ENCODE peak calls at places on chromosomes 6 and 20, in seven cellular contexts. One of them, this sample, is unnamed.
A peak's percentile ranks its signal among the peaks of the same experiment; 100 is the strongest.

GRCh38 chr6:62923728-62924127 is 287.5 kb upstream of the FKBP1C start:
- DNase-seq in KBM-7: no peak
- DNase-seq in occipital lobe: no peak
- DNase-seq in activated T-helper 1 cell treated with anti-CD3 and anti-CD28 coated beads, Interleukin-2, amount 50 U/mL, for 16 hours: no peak
- DNase-seq in heart left ventricle: no peak
- DNase-seq in stimulated activated effector memory CD8-positive, alpha-beta T cell treated with anti-CD3 and anti-CD28 coated beads, Interleukin-12 subunit alpha, Interleukin-12 subunit beta, amount 100 ng/mL, for 72 hours: no peak
- DNase-seq in T1000: no peak
- DNase-seq in this sample: no peak

GRCh38 chr6:34771727-34772126 is 14.4 kb downstream of the SNRPC start:
- DNase-seq in KBM-7: no peak
- DNase-seq in occipital lobe: no peak
- DNase-seq in activated T-helper 1 cell treated with anti-CD3 and anti-CD28 coated beads, Interleukin-2, amount 50 U/mL, for 16 hours: no peak
- DNase-seq in heart left ventricle: no peak
- DNase-seq in stimulated activated effector memory CD8-positive, alpha-beta T cell treated with anti-CD3 and anti-CD28 coated beads, Interleukin-12 subunit alpha, Interleukin-12 subunit beta, amount 100 ng/mL, for 72 hours: no peak
- DNase-seq in T1000: no peak
- DNase-seq in this sample: no peak

GRCh38 chr6:26336355-26337198 is 28.4 kb upstream of the BTN3A2 start:
- DNase-seq in KBM-7: peak; percentile 60
- DNase-seq in occipital lobe: no peak
- DNase-seq in activated T-helper 1 cell treated with anti-CD3 and anti-CD28 coated beads, Interleukin-2, amount 50 U/mL, for 16 hours: no peak
- DNase-seq in heart left ventricle: no peak
- DNase-seq in stimulated activated effector memory CD8-positive, alpha-beta T cell treated with anti-CD3 and anti-CD28 coated beads, Interleukin-12 subunit alpha, Interleukin-12 subunit beta, amount 100 ng/mL, for 72 hours: no peak
- DNase-seq in T1000: no peak
- DNase-seq in this sample: no peak

GRCh38 chr6:27851440-27851839 is 60.8 kb downstream of the OR2B2 start:
- DNase-seq in KBM-7: no peak
- DNase-seq in occipital lobe: no peak
- DNase-seq in activated T-helper 1 cell treated with anti-CD3 and anti-CD28 coated beads, Interleukin-2, amount 50 U/mL, for 16 hours: no peak
- DNase-seq in heart left ventricle: no peak
- DNase-seq in stimulated activated effector memory CD8-positive, alpha-beta T cell treated with anti-CD3 and anti-CD28 coated beads, Interleukin-12 subunit alpha, Interleukin-12 subunit beta, amount 100 ng/mL, for 72 hours: no peak
- DNase-seq in T1000: no peak
- DNase-seq in this sample: no peak

GRCh38 chr6:159654483-159655098 is 38.5 kb downstream of the SOD2 start:
- DNase-seq in KBM-7: peak; percentile 62
- DNase-seq in occipital lobe: no peak
- DNase-seq in activated T-helper 1 cell treated with anti-CD3 and anti-CD28 coated beads, Interleukin-2, amount 50 U/mL, for 16 hours: no peak
- DNase-seq in heart left ventricle: no peak
- DNase-seq in stimulated activated effector memory CD8-positive, alpha-beta T cell treated with anti-CD3 and anti-CD28 coated beads, Interleukin-12 subunit alpha, Interleukin-12 subunit beta, amount 100 ng/mL, for 72 hours: no peak
- DNase-seq in T1000: no peak
- DNase-seq in this sample: no peak

GRCh38 chr20:12110711-12111110 is 193.0 kb downstream of the BTBD3 start:
- DNase-seq in KBM-7: no peak
- DNase-seq in occipital lobe: no peak
- DNase-seq in activated T-helper 1 cell treated with anti-CD3 and anti-CD28 coated beads, Interleukin-2, amount 50 U/mL, for 16 hours: no peak
- DNase-seq in heart left ventricle: no peak
- DNase-seq in stimulated activated effector memory CD8-positive, alpha-beta T cell treated with anti-CD3 and anti-CD28 coated beads, Interleukin-12 subunit alpha, Interleukin-12 subunit beta, amount 100 ng/mL, for 72 hours: no peak
- DNase-seq in T1000: no peak
- DNase-seq in this sample: no peak

GRCh38 chr6:156778615-156779205 is 1.5 kb downstream of the ARID1B start:
- DNase-seq in KBM-7: peak; percentile 59
- DNase-seq in occipital lobe: peak; percentile 55
- DNase-seq in activated T-helper 1 cell treated with anti-CD3 and anti-CD28 coated beads, Interleukin-2, amount 50 U/mL, for 16 hours: peak; percentile 39
- DNase-seq in heart left ventricle: peak; percentile 64
- DNase-seq in stimulated activated effector memory CD8-positive, alpha-beta T cell treated with anti-CD3 and anti-CD28 coated beads, Interleukin-12 subunit alpha, Interleukin-12 subunit beta, amount 100 ng/mL, for 72 hours: peak; percentile 79
- DNase-seq in T1000: peak; percentile 15
- DNase-seq in this sample: peak; percentile 71

GRCh38 chr6:157328108-157328692 is 4.9 kb upstream of the TMEM242 start:
- DNase-seq in KBM-7: no peak
- DNase-seq in occipital lobe: no peak
- DNase-seq in activated T-helper 1 cell treated with anti-CD3 and anti-CD28 coated beads, Interleukin-2, amount 50 U/mL, for 16 hours: no peak
- DNase-seq in heart left ventricle: no peak
- DNase-seq in stimulated activated effector memory CD8-positive, alpha-beta T cell treated with anti-CD3 and anti-CD28 coated beads, Interleukin-12 subunit alpha, Interleukin-12 subunit beta, amount 100 ng/mL, for 72 hours: no peak
- DNase-seq in T1000: no peak
- DNase-seq in this sample: no peak

GRCh38 chr20:23436681-23437080 is 2.8 kb upstream of the CSTL1 start:
- DNase-seq in KBM-7: no peak
- DNase-seq in occipital lobe: no peak
- DNase-seq in activated T-helper 1 cell treated with anti-CD3 and anti-CD28 coated beads, Interleukin-2, amount 50 U/mL, for 16 hours: no peak
- DNase-seq in heart left ventricle: no peak
- DNase-seq in stimulated activated effector memory CD8-positive, alpha-beta T cell treated with anti-CD3 and anti-CD28 coated beads, Interleukin-12 subunit alpha, Interleukin-12 subunit beta, amount 100 ng/mL, for 72 hours: no peak
- DNase-seq in T1000: no peak
- DNase-seq in this sample: no peak

This sample was measured in lower lobe of right lung.